ENCODE peak calls at places on chromosome X, in eight cellular contexts. P, M, J, N, T, C, A and S are unnamed samples.

GRCh38 chrX:2526390-2526789 is 25.6 kb upstream of the DHRSX start:
- DNase-seq in N (no peak), P (no peak), C (no peak), A (no peak), T (no peak), J (no peak), M (no peak), S (no peak)

GRCh38 chrX:123830309-123830708 is 29.5 kb upstream of the XIAP start:
- DNase-seq in M (no peak), N (no peak), T (peak; percentile 74), C (peak; percentile 86), A (peak; percentile 36), J (peak; percentile 59), P (no peak), S (peak; percentile 77)

GRCh38 chrX:80876877-80877276 is 67.2 kb upstream of the BRWD3 start:
- DNase-seq in A (no peak), M (peak; percentile 16), P (peak; percentile 68), T (peak; percentile 55), J (peak; percentile 49), N (peak; percentile 57), C (peak; percentile 11), S (peak; percentile 6)

GRCh38 chrX:38803286-38803608 is 2.0 kb downstream of the MID1IP1 start:
- DNase-seq in N (no peak), P (no peak), M (no peak), C (no peak), T (peak; percentile 45), A (no peak), J (peak; percentile 21), S (no peak)

GRCh38 chrX:340121-340520 is 21.5 kb upstream of the GTPBP6 start:
- DNase-seq in J (no peak), T (no peak), C (no peak), M (no peak), N (no peak), P (no peak), A (no peak), S (no peak)

GRCh38 chrX:15882704-15883539 is 28.3 kb upstream of the AP1S2 start:
- DNase-seq in P (peak; percentile 28), N (peak; percentile 36), T (peak; percentile 26), C (peak; percentile 60), A (no peak), M (no peak), J (no peak), S (peak; percentile 36)

GRCh38 chrX:39749728-39750127 is 348.0 kb downstream of the BCOR start:
- DNase-seq in T (no peak), J (no peak), N (no peak), A (no peak), M (peak; percentile 59), P (no peak), C (no peak), S (no peak)

GRCh38 chrX:151697537-151697936 is 2.3 kb downstream of the PRRG3 start:
- DNase-seq in J (no peak), N (no peak), T (no peak), M (no peak), C (no peak), P (peak; percentile 88), A (no peak), S (peak; percentile 60)

GRCh38 chrX:33339219-33339618 is 127.9 kb upstream of the DMD start:
- DNase-seq in P (peak; percentile 2), A (no peak), T (no peak), C (peak; percentile 43), J (no peak), N (peak; percentile 6), M (no peak), S (no peak)

GRCh38 chrX:105315301-105315700 is 94.8 kb upstream of the TEX13A start:
- DNase-seq in J (no peak), M (no peak), T (no peak), C (peak; percentile 66), N (peak; percentile 43), A (no peak), P (peak; percentile 46), S (no peak)
- H3K4me3 ChIP-seq in J (no peak overlapping the region), M (no peak overlapping the region), T (no peak overlapping the region), C (no peak overlapping the region), N (no peak overlapping the region), A (no peak overlapping the region), P (no peak overlapping the region), S (no peak overlapping the region)

DNA sequence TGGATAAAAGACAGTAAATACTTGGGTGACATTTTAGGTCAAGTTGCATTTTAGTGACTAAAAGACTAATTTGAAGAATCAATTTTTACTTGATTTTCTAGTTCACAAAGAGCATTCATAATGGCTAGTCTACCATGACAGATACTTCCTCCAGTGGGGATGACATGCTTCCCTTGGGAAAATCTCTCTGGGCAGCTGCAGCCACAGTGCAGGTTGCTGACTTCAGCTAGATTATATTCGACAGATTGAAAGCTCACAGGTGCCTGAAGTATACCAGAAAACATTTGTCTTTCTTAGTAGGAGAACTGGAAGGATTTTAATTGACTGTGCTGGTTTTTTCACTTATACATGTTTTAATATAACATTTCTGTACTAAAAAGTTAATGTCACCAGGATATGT is 209.5 kb upstream of the MAGEB2 start:
- DNase-seq in A (no peak), P (no peak), J (no peak), T (no peak), M (no peak), C (no peak), N (no peak), S (no peak)
- H3K4me3 ChIP-seq in A (no peak overlapping the region), P (no peak overlapping the region), J (no peak overlapping the region), T (no peak overlapping the region), M (no peak overlapping the region), C (no peak overlapping the region), N (no peak overlapping the region), S (no peak overlapping the region)

GRCh38 chrX:141133272-141133671 is 43.7 kb downstream of the LDOC1 start:
- DNase-seq in T (no peak), P (no peak), C (peak; percentile 50), J (no peak), M (no peak), N (no peak), A (no peak), S (no peak)
- H3K4me3 ChIP-seq in T (no peak overlapping the region), P (no peak overlapping the region), C (no peak overlapping the region), J (no peak overlapping the region), M (no peak overlapping the region), N (no peak overlapping the region), A (no peak overlapping the region), S (no peak overlapping the region)

DNA sequence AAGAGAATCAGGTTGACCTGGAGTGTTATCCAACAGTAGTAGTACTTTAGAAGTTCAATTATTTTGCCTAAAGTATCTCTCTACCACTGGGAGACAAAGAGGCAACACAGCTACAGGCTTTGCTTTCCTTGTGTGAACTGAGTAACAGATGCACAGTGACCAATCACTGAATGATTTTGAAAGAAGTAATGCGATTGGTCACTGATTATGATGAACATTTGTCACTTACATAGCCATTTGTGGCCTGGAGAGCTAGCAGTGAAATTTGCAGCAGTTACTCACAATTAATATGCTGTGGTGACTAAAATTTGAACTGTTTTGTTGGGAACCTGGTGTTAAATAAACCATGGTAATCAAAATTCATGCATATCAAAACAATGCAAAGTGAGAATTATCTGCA is 508.7 kb upstream of the DIPK2B start:
- DNase-seq in T (no peak), A (no peak), M (no peak), C (peak; percentile 38), N (no peak), J (no peak), P (no peak), S (no peak)
- H3K4me3 ChIP-seq in T (no peak overlapping the region), A (no peak overlapping the region), M (no peak overlapping the region), C (no peak overlapping the region), N (no peak overlapping the region), J (no peak overlapping the region), P (no peak overlapping the region), S (no peak overlapping the region)

GRCh38 chrX:12949205-12949926 is 25.5 kb upstream of the TMSB4X start:
- DNase-seq in T (no peak), C (no peak), P (peak; percentile 60), J (no peak), N (no peak), A (no peak), M (no peak), S (peak; percentile 65)
- H3K4me3 ChIP-seq in T (no peak overlapping the region), C (no peak overlapping the region), P (no peak overlapping the region), J (no peak overlapping the region), N (no peak overlapping the region), A (no peak overlapping the region), M (no peak overlapping the region), S (no peak overlapping the region)

GRCh38 chrX:12747433-12747832 is 43.8 kb upstream of the PRPS2 start:
- DNase-seq in J (no peak), C (no peak), N (no peak), M (no peak), A (no peak), T (no peak), P (no peak), S (no peak)
- H3K4me3 ChIP-seq in J (no peak overlapping the region), C (no peak overlapping the region), N (no peak overlapping the region), M (no peak overlapping the region), A (no peak overlapping the region), T (no peak overlapping the region), P (no peak overlapping the region), S (no peak overlapping the region)

GRCh38 chrX:18828832-18829404 is 121.5 kb downstream of the PPEF1 start:
- DNase-seq in A (no peak), J (peak; percentile 5), C (peak; percentile 28), T (no peak), N (peak; percentile 5), P (no peak), M (no peak), S (no peak)

DNA sequence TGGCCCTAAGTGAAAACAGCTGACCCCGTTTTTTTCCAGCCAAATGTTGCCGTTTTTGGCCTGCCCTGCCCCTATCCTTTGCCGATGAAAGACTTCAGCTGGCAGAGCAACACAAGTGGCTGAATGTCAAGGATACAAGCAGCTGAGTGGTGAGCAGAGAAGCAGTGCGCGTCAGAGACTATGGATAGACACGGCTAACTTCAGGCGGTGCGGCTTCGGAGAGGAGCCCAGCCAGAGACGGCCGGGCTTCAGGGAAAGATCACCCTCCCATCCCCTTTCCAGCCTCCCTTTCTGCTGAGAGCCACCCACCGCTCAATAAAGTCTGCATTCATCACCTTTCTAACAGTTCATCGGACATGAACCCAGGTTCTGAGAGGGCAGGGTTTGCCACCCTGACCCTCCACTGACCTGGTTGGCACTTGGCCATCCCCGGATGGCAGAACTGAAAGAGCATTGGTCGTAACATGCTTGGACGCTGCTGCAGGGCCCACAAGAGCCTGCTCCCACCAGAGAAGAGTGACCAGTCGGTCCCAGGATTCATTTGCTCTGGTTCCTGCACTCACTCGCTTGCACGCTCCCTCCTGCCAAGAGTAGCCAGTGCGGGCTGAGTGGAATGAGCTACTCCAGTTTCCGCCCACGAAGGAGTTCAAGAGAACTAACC is 125.8 kb downstream of the PPEF1 start:
- DNase-seq in M (no peak), N (peak; percentile 1), T (no peak), C (no peak), J (no peak), A (no peak), P (peak; percentile 56), S (peak; percentile 31)
- H3K4me3 ChIP-seq in M (no peak overlapping the region), N (no peak overlapping the region), T (no peak overlapping the region), C (no peak overlapping the region), J (no peak overlapping the region), A (no peak overlapping the region), P (peak overlapping the region; percentile 17), S (no peak overlapping the region)